ENCODE peak calls at places on chromosome 15, in five cellular contexts. O, R, A, C and H are unnamed samples.

GRCh38 chr15:98725874-98726273 is 77.5 kb downstream of the IGF1R start:
- DNase-seq in A (no peak), C (no peak), O (no peak), R (no peak), H (no peak)

GRCh38 chr15:77138167-77138522 is 67.2 kb upstream of the TSPAN3 start:
- DNase-seq in R (no peak), O (no peak), C (no peak), A (no peak), H (no peak)

GRCh38 chr15:53658827-53659226 is 100.6 kb downstream of the WDR72 start:
- DNase-seq in O (no peak), A (no peak), R (no peak), C (no peak), H (no peak)

GRCh38 chr15:78044407-78045155 is 32.9 kb downstream of the TBC1D2B start:
- DNase-seq in O (no peak), C (no peak), R (peak; percentile 37), A (no peak), H (no peak)

GRCh38 chr15:41884458-41884857 is 9.4 kb downstream of the SPTBN5 start:
- DNase-seq in A (no peak), C (no peak), R (no peak), O (no peak), H (no peak)

GRCh38 chr15:92653836-92654524 is 1.6 kb downstream of the FAM174B start:
- DNase-seq in C (peak; percentile 53), O (no peak), A (no peak), R (no peak), H (peak; percentile 49)

GRCh38 chr15:71629147-71629760 is 181.1 kb upstream of the NR2E3 start:
- DNase-seq in C (no peak), A (no peak), O (no peak), R (no peak), H (no peak)

GRCh38 chr15:40793216-40793989 is 13.5 kb upstream of the ZFYVE19 start:
- DNase-seq in R (no peak), A (no peak), O (peak; percentile 86), C (peak; percentile 98), H (no peak)

GRCh38 chr15:67067930-67068542 is 2.6 kb downstream of the SMAD3 start:
- DNase-seq in O (no peak), A (no peak), C (peak; percentile 35), R (no peak), H (no peak)

GRCh38 chr15:57820119-57820518 is 113.6 kb downstream of the POLR2M start:
- DNase-seq in A (no peak), C (peak; percentile 72), R (no peak), O (peak; percentile 27), H (no peak)